ENCODE peak calls at places on chromosome 5, in four cellular contexts. S is GM12891, C is GM12878, Q is H1. G is an unnamed sample.

GRCh38 chr5:141811287-141812155 is 66.7 kb downstream of the PCDH1 start:
- DNase-seq in C (no peak), Q (no peak), S (peak), G (peak)

GRCh38 chr5:171848911-171849520 is 63.4 kb downstream of the SMIM23 start:
- DNase-seq in C (no peak), S (no peak), Q (no peak), G (no peak)

GRCh38 chr5:93394301-93394700 is 186.7 kb downstream of the NR2F1-AS1 start:
- DNase-seq in C (no peak), S (no peak), Q (no peak), G (no peak)

GRCh38 chr5:115329475-115329874 is 33.0 kb upstream of the CCDC112 start:
- DNase-seq in Q (peak), C (no peak), S (no peak), G (no peak)

GRCh38 chr5:83490203-83490602 is 18.7 kb downstream of the VCAN start:
- DNase-seq in S (no peak), C (no peak), Q (no peak), G (no peak)

GRCh38 chr5:151070449-151070848 is 10.4 kb downstream of the TNIP1 start:
- DNase-seq in Q (no peak), C (no peak), S (no peak), G (no peak)

GRCh38 chr5:116361171-116361967 is 213.3 kb downstream of the SEMA6A start:
- DNase-seq in C (no peak), Q (peak), S (no peak), G (no peak)

GRCh38 chr5:172644711-172645110 is 3.6 kb downstream of the NEURL1B start:
- DNase-seq in Q (no peak), C (no peak), S (no peak), G (no peak)

GRCh38 chr5:96243203-96243602 is 189.8 kb downstream of the PCSK1 start:
- DNase-seq in S (no peak), Q (no peak), C (no peak), G (no peak)

GRCh38 chr5:126338516-126339153 is 84.6 kb upstream of the GRAMD2B start:
- DNase-seq in Q (no peak), S (no peak), C (no peak), G (no peak)

GRCh38 chr5:82863260-82863659 is 213.9 kb downstream of the TMEM167A start:
- DNase-seq in S (no peak), C (no peak), Q (no peak), G (no peak)

GRCh38 chr5:89473196-89473595 is 590.2 kb upstream of the MEF2C start:
- DNase-seq in C (no peak), S (no peak), Q (no peak), G (no peak)

GRCh38 chr5:73687357-73687756 is 61.4 kb downstream of the ARHGEF28 start:
- DNase-seq in S (no peak), Q (no peak), C (no peak), G (no peak)

GRCh38 chr5:32494827-32495226 is 50.3 kb upstream of the ZFR start:
- DNase-seq in Q (no peak), C (no peak), S (no peak), G (no peak)

GRCh38 chr5:32487008-32487407 is 42.5 kb upstream of the ZFR start:
- DNase-seq in Q (no peak), C (no peak), S (no peak), G (no peak)

GRCh38 chr5:32487424-32487823 is 42.9 kb upstream of the ZFR start:
- DNase-seq in C (no peak), Q (no peak), S (no peak), G (no peak)

GRCh38 chr5:32490972-32491557 is 46.5 kb upstream of the ZFR start:
- DNase-seq in S (no peak), Q (no peak), C (no peak), G (no peak)

GRCh38 chr5:32489791-32490581 is 45.4 kb upstream of the ZFR start:
- DNase-seq in S (peak), Q (peak), C (peak), G (peak)
- TF ChIP-seq TAF1 in S (no peak), Q (no peak), C (no peak), G (no peak)

GRCh38 chr5:146446861-146447733 is at the start of gene TCERG1:
- DNase-seq in S (peak), Q (peak), C (peak), G (peak)
- TF ChIP-seq POLR2A in S (peak), Q (peak), C (peak), G (peak)

DNA sequence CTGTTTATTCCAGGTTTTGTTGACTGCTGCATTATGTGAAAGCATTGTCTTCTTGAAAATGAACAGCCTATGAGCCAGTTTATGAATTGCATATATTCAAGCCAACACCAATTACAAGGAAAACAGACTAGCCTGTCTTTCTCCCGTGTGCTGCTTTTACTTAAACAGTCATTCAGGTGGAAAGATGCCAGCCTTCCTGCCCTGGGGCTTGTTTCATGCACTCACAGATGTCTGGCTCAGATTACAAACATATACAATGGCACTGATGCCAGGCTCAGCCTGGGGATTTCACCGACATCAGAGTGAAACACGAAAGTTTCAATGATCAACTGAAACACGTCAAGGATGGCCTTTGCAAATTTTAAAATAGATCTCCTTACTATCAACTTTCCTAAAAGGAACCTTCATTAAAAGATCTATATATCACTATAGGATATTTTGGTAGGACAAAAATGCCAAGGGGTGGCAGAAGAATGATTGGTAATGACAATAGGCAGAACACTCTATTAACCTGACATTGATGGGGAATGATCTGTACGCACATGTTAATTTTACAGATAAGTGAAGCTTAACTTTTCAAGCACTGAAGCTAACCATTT is 1576.5 kb downstream of the EFNA5 start:
- DNase-seq in C (peak), Q (no peak), S (no peak), G (no peak)
- TF ChIP-seq TAF1 in C (no peak), Q (no peak), S (no peak), G (no peak)

GRCh38 chr5:163505049-163505474 is 357 bp upstream of the MAT2B start:
- DNase-seq in C (no peak), Q (no peak), S (no peak), G (no peak)

GRCh38 chr5:163506726-163507125 is 1.3 kb downstream of the MAT2B start:
- DNase-seq in Q (no peak), C (no peak), S (no peak), G (no peak)

GRCh38 chr5:163505475-163506457 is at the start of gene MAT2B:
- DNase-seq in Q (peak), S (peak), C (peak), G (peak)

GRCh38 chr5:163504091-163504931 is 1.1 kb upstream of the MAT2B start:
- DNase-seq in S (no peak), Q (no peak), C (no peak), G (no peak)

GRCh38 chr5:163503106-163504090 is 2.0 kb upstream of the MAT2B start:
- DNase-seq in Q (peak), C (peak), S (no peak), G (no peak)
- TF ChIP-seq POLR2A in Q (peak), C (peak), S (no peak), G (peak)

GRCh38 chr5:67170783-67171182 is 25.8 kb downstream of the CD180 start:
- DNase-seq in S (no peak), Q (no peak), C (no peak), G (no peak)

GRCh38 chr5:67179695-67180302 is 16.8 kb downstream of the CD180 start:
- DNase-seq in Q (no peak), C (no peak), S (no peak), G (no peak)

GRCh38 chr5:67176931-67177330 is 19.7 kb downstream of the CD180 start:
- DNase-seq in S (no peak), C (no peak), Q (no peak), G (no peak)

GRCh38 chr5:67178085-67178484 is 18.5 kb downstream of the CD180 start:
- DNase-seq in S (no peak), C (no peak), Q (no peak), G (no peak)

DNA sequence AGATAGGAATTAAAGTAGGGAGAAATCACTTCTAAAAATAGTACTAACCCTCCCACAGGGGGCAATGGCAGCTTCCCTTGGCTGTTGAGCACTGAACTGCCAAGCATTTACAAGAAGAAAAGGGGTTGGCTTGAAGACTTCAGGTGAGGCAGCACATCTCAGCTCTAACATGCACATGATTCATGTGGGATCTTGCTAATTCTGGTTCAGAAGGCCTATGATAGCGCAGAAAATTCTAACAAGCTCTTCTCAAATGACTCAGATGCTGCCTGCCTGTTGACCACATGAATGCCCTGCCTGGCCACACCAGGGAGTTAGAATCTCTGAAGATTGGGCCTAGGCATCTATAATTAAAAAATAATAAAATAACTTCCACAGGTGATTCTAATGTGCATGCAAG is 22.6 kb downstream of the CD180 start:
- DNase-seq in Q (no peak), C (no peak), S (no peak), G (no peak)
- TF ChIP-seq TAF1 in Q (no peak), C (no peak), S (no peak), G (no peak)

DNA sequence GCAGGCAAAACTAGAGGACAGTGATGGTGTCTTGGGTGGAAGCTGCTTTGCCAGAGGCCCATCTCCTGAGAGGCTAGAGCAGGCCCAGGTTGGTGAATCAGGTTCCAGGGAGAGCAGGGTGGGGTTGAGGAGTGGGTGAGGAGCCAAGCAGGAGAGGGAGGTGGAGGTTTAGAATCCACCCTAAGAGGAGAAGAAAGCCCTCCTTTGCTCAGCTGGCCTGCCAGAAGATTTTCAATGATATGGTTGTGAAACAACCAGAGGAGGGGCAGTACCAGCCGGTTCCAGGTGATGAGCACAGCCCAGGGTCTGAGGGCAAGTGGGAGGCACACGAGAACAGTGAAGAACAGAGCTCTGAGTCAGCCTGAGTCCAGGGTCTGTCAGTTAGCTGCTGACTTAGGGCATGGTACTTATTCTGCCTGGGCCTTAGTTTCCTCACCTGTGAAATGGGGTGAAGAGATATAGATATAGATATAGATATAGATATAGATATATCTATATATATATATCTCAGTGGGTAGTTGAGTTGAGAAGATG is 17.8 kb downstream of the PPARGC1B start:
- DNase-seq in S (no peak), Q (no peak), C (no peak), G (no peak)
- TF ChIP-seq POLR2A in S (no peak), Q (no peak), C (no peak), G (no peak)

GRCh38 chr5:131324311-131324710 is 60.5 kb downstream of the CDC42SE2 start:
- DNase-seq in S (no peak), C (no peak), Q (no peak), G (no peak)
- TF ChIP-seq TAF1 in S (no peak), C (no peak), Q (no peak), G (no peak)

DNA sequence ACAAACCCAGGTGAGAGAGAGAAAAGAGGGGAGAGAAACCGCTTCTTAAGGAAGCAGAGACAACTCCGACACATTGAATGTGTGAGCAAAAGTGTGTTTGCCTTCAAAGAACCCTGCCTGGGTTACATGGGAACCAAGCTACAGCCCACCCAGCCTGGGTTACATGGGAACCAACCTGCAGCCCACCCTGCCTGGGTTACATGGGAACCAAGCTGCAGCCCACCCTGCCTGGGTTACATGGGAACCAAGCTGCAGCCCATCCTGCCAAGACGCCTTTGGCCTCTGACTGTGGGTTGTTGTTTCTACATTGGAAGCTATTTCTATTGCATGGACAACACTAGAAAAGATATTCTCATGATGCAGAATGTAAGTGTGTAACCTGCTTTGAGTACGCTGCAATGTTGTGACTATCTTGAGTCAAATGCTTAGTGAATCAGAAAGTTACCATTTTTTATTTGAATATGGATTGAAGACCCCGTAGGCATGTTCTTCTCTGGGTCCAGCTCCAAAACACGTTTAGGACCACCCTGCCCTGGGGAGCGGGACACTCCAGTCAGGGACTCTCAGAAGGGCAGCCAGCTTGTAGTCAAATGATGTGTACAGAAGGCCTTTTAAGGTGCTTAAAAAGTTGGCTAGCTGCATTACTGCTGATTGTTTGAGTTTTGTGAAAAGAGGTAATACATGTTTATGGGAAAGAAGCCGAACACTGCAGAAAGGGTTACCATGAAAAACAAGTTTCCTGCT is 39.1 kb upstream of the UNC5A start:
- DNase-seq in S (no peak), Q (no peak), C (no peak), G (no peak)
- TF ChIP-seq POLR2A in S (no peak), Q (no peak), C (no peak), G (no peak)